ENCODE peak calls at places on chromosome 16, in eight cellular contexts. H, K, I, R, S, T, A and P are unnamed samples.
A peak's percentile ranks its signal among the peaks of the same experiment; 100 is the strongest.

GRCh38 chr16:25340973-25341372 is 83.3 kb upstream of the ZKSCAN2 start:
- DNase-seq in I (no peak), K (no peak), T (no peak), H (no peak), R (no peak), A (no peak), S (no peak), P (no peak)

GRCh38 chr16:47884131-47884725 is 271.6 kb downstream of the ABCC12 start:
- DNase-seq in A (no peak), S (no peak), I (no peak), K (no peak), T (no peak), H (no peak), R (no peak), P (no peak)

GRCh38 chr16:85715169-85716015 is 26.6 kb upstream of the GINS2 start:
- DNase-seq in R (no peak), A (no peak), H (peak; percentile 11), K (peak; percentile 59), T (peak; percentile 53), S (no peak), I (no peak), P (peak; percentile 65)

GRCh38 chr16:3413730-3414379 is 12.8 kb downstream of the ZNF174 start:
- DNase-seq in R (no peak), A (no peak), H (no peak), T (peak; percentile 9), S (no peak), I (no peak), K (peak; percentile 2), P (no peak)

GRCh38 chr16:75238132-75238852 is 13.1 kb downstream of the BCAR1 start:
- DNase-seq in H (no peak), K (no peak), S (peak; percentile 83), A (peak; percentile 47), I (no peak), T (peak; percentile 92), R (peak; percentile 81), P (no peak)

GRCh38 chr16:58661199-58661830 is 23.3 kb downstream of the SLC38A7 start:
- DNase-seq in S (no peak), I (peak; percentile 56), R (peak; percentile 27), T (peak; percentile 87), A (no peak), K (peak; percentile 84), H (no peak), P (peak; percentile 70)

GRCh38 chr16:75764154-75764768 is 38.0 kb upstream of the CPHXL start:
- DNase-seq in K (peak; percentile 55), H (peak; percentile 66), R (no peak), A (no peak), S (peak; percentile 41), I (no peak), T (peak; percentile 79), P (peak; percentile 75)

GRCh38 chr16:75264999-75265910 is 13.8 kb upstream of the BCAR1 start:
- DNase-seq in K (no peak), T (no peak), A (no peak), I (no peak), H (no peak), S (peak; percentile 51), R (no peak), P (peak; percentile 32)

GRCh38 chr16:4882633-4883285 is 35.5 kb downstream of the UBN1 start:
- DNase-seq in A (no peak), T (peak; percentile 34), H (no peak), S (no peak), K (peak; percentile 83), R (no peak), I (no peak), P (peak; percentile 77)

GRCh38 chr16:23896832-23897821 is 61.3 kb downstream of the PRKCB start:
- DNase-seq in T (no peak), K (no peak), S (no peak), H (peak; percentile 79), A (no peak), I (no peak), R (no peak), P (no peak)

GRCh38 chr16:60337671-60338070 is 1603.6 kb upstream of the GOT2 start:
- DNase-seq in S (no peak), R (no peak), H (no peak), K (no peak), T (no peak), I (no peak), A (no peak), P (no peak)

GRCh38 chr16:55370762-55371482 is 46.9 kb downstream of the IRX6 start:
- DNase-seq in R (peak; percentile 75), A (peak; percentile 47), H (no peak), T (peak; percentile 45), I (no peak), S (peak; percentile 64), K (peak; percentile 43), P (peak; percentile 20)

GRCh38 chr16:73735018-73735417 is 561.6 kb upstream of the PSMD7 start:
- DNase-seq in I (no peak), R (no peak), H (no peak), T (peak; percentile 44), S (no peak), A (no peak), K (peak; percentile 98), P (no peak)

GRCh38 chr16:4790261-4790660 is 2.1 kb upstream of the SEPTIN12 start:
- DNase-seq in R (no peak), I (no peak), A (no peak), K (no peak), H (no peak), T (no peak), S (no peak), P (no peak)